ENCODE peak calls at places on chromosome 7, in six cellular contexts. One of them, this sample, is unnamed.

GRCh38 chr7:79880312-79880711 is 254.3 kb upstream of the GNAI1 start:
- DNase-seq in IMR-90: no peak
- DNase-seq in mesenchymal stem cell: no peak
- DNase-seq in H1: no peak
- DNase-seq in neuronal stem cell: no peak
- DNase-seq in mesendoderm: peak
- DNase-seq in this sample: no peak

GRCh38 chr7:114083714-114084113 is 164.9 kb upstream of the PPP1R3A start:
- DNase-seq in neuronal stem cell: peak
- DNase-seq in H1: no peak
- DNase-seq in mesenchymal stem cell: peak
- DNase-seq in mesendoderm: peak
- DNase-seq in IMR-90: no peak
- DNase-seq in this sample: no peak

GRCh38 chr7:101216001-101216859 is 1.2 kb downstream of the PLOD3 start:
- DNase-seq in IMR-90: peak
- DNase-seq in mesendoderm: no peak
- DNase-seq in neuronal stem cell: no peak
- DNase-seq in H1: no peak
- DNase-seq in mesenchymal stem cell: peak
- DNase-seq in this sample: no peak

GRCh38 chr7:18700147-18700546 is 204.6 kb downstream of the HDAC9 start:
- DNase-seq in H1: no peak
- DNase-seq in neuronal stem cell: no peak
- DNase-seq in IMR-90: no peak
- DNase-seq in mesenchymal stem cell: no peak
- DNase-seq in mesendoderm: peak
- DNase-seq in this sample: peak

GRCh38 chr7:42843209-42843800 is 68.6 kb downstream of the C7orf25 start:
- DNase-seq in mesenchymal stem cell: peak
- DNase-seq in neuronal stem cell: peak
- DNase-seq in H1: no peak
- DNase-seq in mesendoderm: peak
- DNase-seq in IMR-90: peak
- DNase-seq in this sample: peak

GRCh38 chr7:151310578-151310977 is 31.0 kb upstream of the NUB1 start:
- DNase-seq in IMR-90: peak
- DNase-seq in neuronal stem cell: no peak
- DNase-seq in H1: no peak
- DNase-seq in mesendoderm: no peak
- DNase-seq in mesenchymal stem cell: no peak
- DNase-seq in this sample: no peak

GRCh38 chr7:142557971-142558582 is 191.2 kb upstream of the PRSS1 start:
- DNase-seq in mesenchymal stem cell: no peak
- DNase-seq in H1: peak
- DNase-seq in IMR-90: peak
- DNase-seq in neuronal stem cell: peak
- DNase-seq in mesendoderm: peak
- DNase-seq in this sample: peak

GRCh38 chr7:101859411-101860106 is 42.1 kb downstream of the CUX1 start:
- DNase-seq in mesenchymal stem cell: no peak
- DNase-seq in neuronal stem cell: no peak
- DNase-seq in IMR-90: no peak
- DNase-seq in H1: no peak
- DNase-seq in mesendoderm: no peak
- DNase-seq in this sample: no peak

GRCh38 chr7:155961241-155962190 is 149.3 kb upstream of the SHH start:
- DNase-seq in neuronal stem cell: no peak
- DNase-seq in mesenchymal stem cell: no peak
- DNase-seq in H1: no peak
- DNase-seq in IMR-90: no peak
- DNase-seq in mesendoderm: peak
- DNase-seq in this sample: no peak

GRCh38 chr7:155435110-155435509 is 22.8 kb upstream of the EN2 start:
- DNase-seq in mesenchymal stem cell: no peak
- DNase-seq in IMR-90: no peak
- DNase-seq in H1: no peak
- DNase-seq in mesendoderm: no peak
- DNase-seq in neuronal stem cell: no peak
- DNase-seq in this sample: no peak

GRCh38 chr7:98733036-98733435 is 116.0 kb downstream of the NPTX2 start:
- DNase-seq in IMR-90: peak
- DNase-seq in neuronal stem cell: no peak
- DNase-seq in H1: no peak
- DNase-seq in mesendoderm: peak
- DNase-seq in mesenchymal stem cell: peak
- DNase-seq in this sample: peak

GRCh38 chr7:29275018-29275318 is 80.4 kb downstream of the CHN2 start:
- DNase-seq in IMR-90: no peak
- DNase-seq in mesenchymal stem cell: no peak
- DNase-seq in H1: no peak
- DNase-seq in mesendoderm: no peak
- DNase-seq in neuronal stem cell: no peak
- DNase-seq in this sample: no peak

GRCh38 chr7:37942934-37943610 is 22.6 kb downstream of the EPDR1 start:
- DNase-seq in neuronal stem cell: peak
- DNase-seq in IMR-90: no peak
- DNase-seq in mesendoderm: peak
- DNase-seq in mesenchymal stem cell: peak
- DNase-seq in H1: no peak
- DNase-seq in this sample: peak

GRCh38 chr7:18895456-18895855 is 222.0 kb downstream of the TWIST1 start:
- DNase-seq in neuronal stem cell: no peak
- DNase-seq in IMR-90: peak
- DNase-seq in mesenchymal stem cell: peak
- DNase-seq in H1: no peak
- DNase-seq in mesendoderm: no peak
- DNase-seq in this sample: no peak

GRCh38 chr7:139592801-139593461 is 69.4 kb downstream of the CLEC2L start:
- DNase-seq in neuronal stem cell: no peak
- DNase-seq in H1: no peak
- DNase-seq in IMR-90: no peak
- DNase-seq in mesenchymal stem cell: no peak
- DNase-seq in mesendoderm: no peak
- DNase-seq in this sample: no peak

GRCh38 chr7:127107601-127108007 is 145.1 kb downstream of the GRM8 start:
- DNase-seq in mesenchymal stem cell: peak
- DNase-seq in neuronal stem cell: peak
- DNase-seq in mesendoderm: peak
- DNase-seq in H1: no peak
- DNase-seq in IMR-90: peak
- DNase-seq in this sample: peak

GRCh38 chr7:137146552-137146961 is 197.0 kb downstream of the PTN start:
- DNase-seq in IMR-90: peak
- DNase-seq in neuronal stem cell: no peak
- DNase-seq in mesenchymal stem cell: peak
- DNase-seq in H1: no peak
- DNase-seq in mesendoderm: no peak
- DNase-seq in this sample: no peak

GRCh38 chr7:92698237-92698841 is 108.1 kb upstream of the FAM133B start:
- DNase-seq in IMR-90: peak
- DNase-seq in mesenchymal stem cell: peak
- DNase-seq in mesendoderm: no peak
- DNase-seq in neuronal stem cell: peak
- DNase-seq in H1: no peak
- DNase-seq in this sample: no peak

GRCh38 chr7:88279323-88279722 is 27.4 kb downstream of the STEAP4 start:
- DNase-seq in IMR-90: no peak
- DNase-seq in mesenchymal stem cell: no peak
- DNase-seq in H1: no peak
- DNase-seq in neuronal stem cell: no peak
- DNase-seq in mesendoderm: no peak
- DNase-seq in this sample: no peak

GRCh38 chr7:93055543-93056107 is 62.2 kb downstream of the SAMD9 start:
- DNase-seq in H1: no peak
- DNase-seq in mesenchymal stem cell: peak
- DNase-seq in IMR-90: peak
- DNase-seq in neuronal stem cell: no peak
- DNase-seq in mesendoderm: peak
- DNase-seq in this sample: no peak

GRCh38 chr7:150778738-150779301 is 21.3 kb downstream of the TMEM176B start:
- DNase-seq in mesenchymal stem cell: peak
- DNase-seq in mesendoderm: peak
- DNase-seq in H1: peak
- DNase-seq in IMR-90: peak
- DNase-seq in neuronal stem cell: peak
- DNase-seq in this sample: peak

GRCh38 chr7:121305109-121305508 is 23.7 kb upstream of the WNT16 start:
- DNase-seq in IMR-90: peak
- DNase-seq in neuronal stem cell: no peak
- DNase-seq in mesendoderm: peak
- DNase-seq in mesenchymal stem cell: no peak
- DNase-seq in H1: no peak
- DNase-seq in this sample: no peak

GRCh38 chr7:1562126-1562525 is 6.1 kb upstream of the TMEM184A start:
- DNase-seq in IMR-90: no peak
- DNase-seq in mesenchymal stem cell: no peak
- DNase-seq in neuronal stem cell: no peak
- DNase-seq in H1: no peak
- DNase-seq in mesendoderm: no peak
- DNase-seq in this sample: no peak

GRCh38 chr7:1559626-1560590 is 3.9 kb upstream of the TMEM184A start:
- DNase-seq in neuronal stem cell: no peak
- DNase-seq in IMR-90: no peak
- DNase-seq in mesendoderm: no peak
- DNase-seq in mesenchymal stem cell: no peak
- DNase-seq in H1: no peak
- DNase-seq in this sample: no peak

GRCh38 chr7:1558841-1559625 is 3.0 kb upstream of the TMEM184A start:
- DNase-seq in mesenchymal stem cell: no peak
- DNase-seq in neuronal stem cell: no peak
- DNase-seq in IMR-90: no peak
- DNase-seq in H1: no peak
- DNase-seq in mesendoderm: no peak
- DNase-seq in this sample: no peak

GRCh38 chr7:1561036-1561940 is 5.3 kb upstream of the TMEM184A start:
- DNase-seq in H1: no peak
- DNase-seq in neuronal stem cell: no peak
- DNase-seq in IMR-90: no peak
- DNase-seq in mesendoderm: no peak
- DNase-seq in mesenchymal stem cell: no peak
- DNase-seq in this sample: no peak

DNA sequence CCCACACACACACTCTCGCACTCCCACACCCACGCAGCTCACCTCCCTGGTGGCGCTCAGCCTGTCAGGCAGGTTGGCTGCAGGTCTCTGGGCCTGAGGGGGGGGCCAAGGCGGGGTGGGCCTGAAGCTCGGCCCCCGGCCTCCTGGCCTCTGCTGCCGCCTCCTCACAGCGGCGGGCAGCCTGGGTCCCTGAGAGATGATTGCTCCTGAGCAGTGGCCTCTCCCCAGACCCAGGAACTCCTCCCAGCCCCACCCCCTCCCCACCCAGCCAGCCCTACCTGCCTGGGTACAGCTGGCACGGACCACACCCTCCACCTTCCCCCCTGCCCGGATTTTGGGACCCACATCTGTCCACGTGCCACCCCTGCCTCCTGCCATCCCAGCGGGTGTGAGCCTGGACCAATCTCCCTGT is 4.6 kb upstream of the TMEM184A start:
- DNase-seq in IMR-90: no peak
- DNase-seq in mesenchymal stem cell: no peak
- DNase-seq in H1: no peak
- DNase-seq in neuronal stem cell: no peak
- DNase-seq in mesendoderm: no peak
- DNase-seq in this sample: no peak
- H3K4ac ChIP-seq in IMR-90: no peak
- H3K4ac ChIP-seq in mesenchymal stem cell: no peak
- H3K4ac ChIP-seq in H1: no peak
- H3K4ac ChIP-seq in neuronal stem cell: peak
- H3K4ac ChIP-seq in mesendoderm: no peak
- H3K4ac ChIP-seq in this sample: no peak

DNA sequence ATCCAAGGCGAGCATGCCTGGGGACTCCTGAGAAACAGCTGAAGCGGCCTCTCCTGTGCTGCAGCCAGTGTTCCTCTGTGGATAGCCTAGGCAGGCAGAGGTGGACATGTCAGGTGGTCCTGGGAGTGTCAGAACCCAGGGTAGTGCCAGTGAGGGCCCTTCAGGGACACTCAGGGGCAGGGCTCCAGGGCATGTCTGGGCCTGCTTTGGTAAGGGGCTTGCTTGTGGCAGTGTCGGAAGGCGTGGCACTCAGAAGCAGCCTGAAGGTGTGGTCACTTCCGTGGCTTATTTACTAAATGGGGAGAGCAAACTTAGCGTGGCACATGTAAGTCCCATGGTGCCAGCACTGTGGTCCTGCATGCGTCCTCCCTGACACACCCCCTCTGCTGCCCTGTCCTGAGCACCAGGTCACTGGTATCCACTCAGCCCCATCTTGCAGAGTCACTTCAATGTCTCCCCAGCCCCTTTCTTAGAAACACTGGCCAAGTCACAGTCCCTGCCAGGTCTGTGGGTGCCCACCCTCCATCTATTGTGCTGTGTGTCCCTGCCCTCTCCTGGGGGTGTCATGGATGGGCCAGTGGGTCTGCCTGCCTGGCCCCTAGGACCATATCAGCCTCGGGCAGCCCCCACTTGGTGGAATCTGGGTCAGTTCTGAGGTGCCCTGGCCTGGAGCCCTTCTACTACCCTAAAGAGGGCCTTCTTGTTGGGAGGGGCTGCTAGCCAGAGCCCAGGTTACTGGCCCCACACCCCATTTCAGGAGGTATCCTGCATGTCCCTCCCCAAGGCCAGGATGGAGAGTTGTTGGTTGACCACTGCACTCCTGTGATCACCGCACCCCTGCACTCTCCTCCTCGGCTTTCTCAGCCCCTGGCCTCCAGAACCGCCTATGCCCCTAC is 6.4 kb downstream of the ZMIZ2 start:
- DNase-seq in neuronal stem cell: no peak
- DNase-seq in H1: no peak
- DNase-seq in mesenchymal stem cell: no peak
- DNase-seq in mesendoderm: no peak
- DNase-seq in IMR-90: no peak
- DNase-seq in this sample: no peak
- H3K18ac ChIP-seq in neuronal stem cell: peak
- H3K18ac ChIP-seq in H1: peak
- H3K18ac ChIP-seq in mesenchymal stem cell: no peak
- H3K18ac ChIP-seq in mesendoderm: no peak
- H3K18ac ChIP-seq in IMR-90: no peak
- H3K18ac ChIP-seq in this sample: no peak

DNA sequence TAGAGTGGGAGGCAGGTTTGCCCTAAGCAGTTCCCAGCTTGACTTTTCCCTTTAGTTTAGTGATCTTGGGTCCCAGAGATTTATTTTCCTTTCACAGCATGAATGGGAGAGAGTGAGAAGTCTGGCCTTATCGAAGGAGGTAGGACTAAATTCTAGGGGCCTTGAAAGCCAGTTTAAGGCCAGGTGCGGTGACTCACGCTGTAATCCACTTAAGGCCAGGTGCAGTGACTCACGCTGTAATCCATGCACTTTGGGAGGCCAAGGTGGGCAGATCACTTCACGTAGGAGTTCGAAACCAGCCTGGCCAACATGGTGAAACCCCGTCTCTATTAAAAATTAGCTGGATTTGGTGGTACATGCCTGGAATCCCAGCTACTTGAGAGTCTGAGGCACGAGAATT is 392.2 kb downstream of the ACTR3B start:
- DNase-seq in H1: no peak
- DNase-seq in mesendoderm: peak
- DNase-seq in IMR-90: no peak
- DNase-seq in neuronal stem cell: no peak
- DNase-seq in mesenchymal stem cell: no peak
- DNase-seq in this sample: no peak
- H3K4ac ChIP-seq in H1: no peak
- H3K4ac ChIP-seq in mesendoderm: no peak
- H3K4ac ChIP-seq in IMR-90: no peak
- H3K4ac ChIP-seq in neuronal stem cell: no peak
- H3K4ac ChIP-seq in mesenchymal stem cell: no peak
- H3K4ac ChIP-seq in this sample: no peak

GRCh38 chr7:23347007-23347681 is 48.0 kb downstream of the MALSU1 start:
- DNase-seq in neuronal stem cell: no peak
- DNase-seq in mesendoderm: no peak
- DNase-seq in mesenchymal stem cell: peak
- DNase-seq in IMR-90: no peak
- DNase-seq in H1: no peak
- DNase-seq in this sample: no peak
- H3K18ac ChIP-seq in neuronal stem cell: no peak
- H3K18ac ChIP-seq in mesendoderm: no peak
- H3K18ac ChIP-seq in mesenchymal stem cell: peak
- H3K18ac ChIP-seq in IMR-90: peak
- H3K18ac ChIP-seq in H1: no peak
- H3K18ac ChIP-seq in this sample: no peak